ENCODE peak calls at places on chromosomes 2 and 18, in ten cellular contexts. V is breast epithelium, M is GM23248, B is ureter, F is iris pigment epithelial cell, W is aorta, P is NCI-H1694, G is amygdala, C is dorsolateral prefrontal cortex, X is GF-D8. O is an unnamed sample.

GRCh38 chr2:163735692-163736432 is at the start of gene FIGN:
- DNase-seq in W (peak; percentile 93), B (peak; percentile 65), P (peak; percentile 45), F (peak; percentile 86), X (no peak), V (peak; percentile 57), C (peak; percentile 81), M (peak; percentile 91), G (peak; percentile 57), O (peak; percentile 70)

GRCh38 chr18:79401494-79402208 is 5.9 kb downstream of the NFATC1 start:
- DNase-seq in G (no peak), P (no peak), C (no peak), X (no peak), F (no peak), M (no peak), V (no peak), W (peak; percentile 80), B (no peak), O (no peak)

GRCh38 chr2:237501892-237502513 is 15.0 kb downstream of the MLPH start:
- DNase-seq in P (no peak), F (peak; percentile 45), M (peak; percentile 39), V (no peak), W (peak; percentile 19), X (no peak), C (no peak), G (no peak), B (no peak), O (no peak)

GRCh38 chr2:228846161-228846560 is 424.9 kb downstream of the PID1 start:
- DNase-seq in V (no peak), W (no peak), B (no peak), F (peak; percentile 22), G (no peak), C (no peak), X (no peak), P (no peak), M (no peak), O (no peak)

GRCh38 chr2:63261222-63261621 is 210.6 kb downstream of the OTX1 start:
- DNase-seq in C (no peak), F (no peak), W (no peak), X (no peak), M (no peak), V (no peak), P (no peak), G (no peak), B (no peak), O (no peak)

GRCh38 chr18:23569299-23570063 is 16.8 kb downstream of the NPC1 start:
- DNase-seq in X (no peak), M (no peak), C (no peak), W (no peak), P (no peak), V (no peak), B (no peak), F (no peak), G (no peak), O (no peak)

GRCh38 chr2:842151-842792 is 108.4 kb upstream of the SNTG2 start:
- DNase-seq in G (no peak), W (no peak), M (no peak), F (no peak), C (no peak), V (no peak), B (no peak), X (no peak), P (no peak), O (no peak)

GRCh38 chr18:58831610-58832009 is 33.1 kb upstream of the ZNF532 start:
- DNase-seq in G (no peak), P (no peak), M (peak; percentile 78), X (no peak), V (no peak), F (peak; percentile 84), W (no peak), B (no peak), C (no peak), O (no peak)

GRCh38 chr2:42047488-42048317 is at the start of gene PKDCC:
- DNase-seq in M (peak; percentile 86), F (peak; percentile 91), C (peak; percentile 65), V (peak; percentile 62), B (peak; percentile 74), G (peak; percentile 52), P (peak; percentile 69), X (no peak), W (peak; percentile 95), O (peak; percentile 72)

GRCh38 chr2:218074031-218074430 is 5.0 kb downstream of the RUFY4 start:
- DNase-seq in G (no peak), B (no peak), M (no peak), P (no peak), F (peak; percentile 18), V (no peak), C (no peak), W (no peak), X (no peak), O (no peak)

GRCh38 chr2:1739961-1740713 is 4.2 kb downstream of the PXDN start:
- DNase-seq in M (no peak), C (peak; percentile 21), W (peak; percentile 66), X (no peak), P (no peak), B (peak; percentile 37), F (no peak), V (no peak), G (no peak), O (no peak)